ENCODE peak calls at places on chromosomes 2 and 18, in six cellular contexts. U is kidney epithelial cell, K is lower lobe of right lung, R is stomach, V is nephron progenitor cell, Q is heart right ventricle. B is an unnamed sample.

GRCh38 chr2:118048396-118048795 is 34.5 kb upstream of the CCDC93 start:
- DNase-seq in R (no peak), V (no peak), U (no peak), K (no peak), Q (no peak), B (no peak)

GRCh38 chr2:160332318-160332717 is 132.2 kb upstream of the ITGB6 start:
- DNase-seq in Q (peak), U (no peak), K (no peak), V (no peak), R (no peak), B (no peak)

GRCh38 chr2:169767243-169767888 is 31.3 kb upstream of the SSB start:
- DNase-seq in R (peak), U (no peak), V (peak), Q (peak), K (no peak), B (peak)

GRCh38 chr2:112821142-112821541 is 15.4 kb downstream of the IL1B start:
- DNase-seq in U (no peak), R (no peak), V (no peak), K (no peak), Q (no peak), B (no peak)

GRCh38 chr2:11411768-11412448 is 54.1 kb downstream of the E2F6 start:
- DNase-seq in Q (peak), U (no peak), K (no peak), V (peak), R (peak), B (no peak)

GRCh38 chr2:223114170-223114569 is 62.2 kb downstream of the KCNE4 start:
- DNase-seq in V (no peak), U (no peak), Q (no peak), K (no peak), R (no peak), B (no peak)

GRCh38 chr18:37412757-37413156 is 152.8 kb downstream of the CELF4 start:
- DNase-seq in Q (no peak), K (no peak), U (no peak), V (no peak), R (no peak), B (no peak)

GRCh38 chr2:85537600-85538506 is 1.1 kb upstream of the MAT2A start:
- DNase-seq in V (peak), U (no peak), K (peak), Q (peak), R (peak), B (peak)

GRCh38 chr2:61117534-61117933 is 44.5 kb upstream of the C2orf74 start:
- DNase-seq in V (no peak), K (no peak), U (no peak), R (no peak), Q (no peak), B (no peak)

GRCh38 chr2:205237524-205237923 is 444.8 kb upstream of the NRP2 start:
- DNase-seq in Q (no peak), K (no peak), U (no peak), V (no peak), R (no peak), B (no peak)
- TF ChIP-seq CTCF in Q (no peak), K (no peak), U (no peak), V (peak), R (no peak), B (no peak)

GRCh38 chr2:16281451-16282330 is 341.3 kb downstream of the MYCN start:
- DNase-seq in U (no peak), R (peak), K (no peak), Q (peak), V (peak), B (no peak)
- TF ChIP-seq CTCF in U (peak), R (no peak), K (peak), Q (no peak), V (peak), B (peak)

GRCh38 chr2:6877402-6878305 is at the start of gene RSAD2:
- DNase-seq in V (no peak), K (peak), U (no peak), Q (peak), R (peak), B (peak)
- TF ChIP-seq CTCF in V (no peak), K (no peak), U (no peak), Q (no peak), R (no peak), B (no peak)

DNA sequence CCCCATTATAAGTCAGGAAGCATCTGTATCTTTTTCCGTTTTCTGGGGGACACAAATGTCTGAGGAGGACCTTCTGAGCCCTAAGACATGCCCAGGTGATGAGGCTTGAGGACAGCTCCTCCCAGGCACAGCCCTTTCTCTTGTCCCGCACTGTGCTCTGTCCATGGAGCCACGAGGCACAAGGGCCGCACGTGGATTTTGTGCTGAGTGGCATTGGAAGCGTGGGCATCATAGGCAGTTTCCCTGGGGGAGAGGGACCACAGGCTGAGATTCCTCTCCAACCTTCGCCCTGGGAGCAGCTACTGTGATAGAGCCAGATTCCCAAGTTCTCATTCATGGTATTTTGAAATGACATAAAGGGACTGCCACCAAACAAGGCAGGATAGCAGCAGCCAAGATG is 139.9 kb downstream of the SH3RF3 start:
- DNase-seq in Q (no peak), V (no peak), R (no peak), K (no peak), U (no peak), B (peak)
- TF ChIP-seq CTCF in Q (no peak), V (no peak), R (no peak), K (no peak), U (no peak), B (no peak)

GRCh38 chr2:16104345-16105177 is 164.2 kb downstream of the MYCN start:
- DNase-seq in K (no peak), U (no peak), R (no peak), V (no peak), Q (no peak), B (no peak)

GRCh38 chr2:16102287-16102975 is 162.1 kb downstream of the MYCN start:
- DNase-seq in R (no peak), Q (no peak), K (no peak), U (no peak), V (no peak), B (no peak)

GRCh38 chr2:16105178-16105663 is 164.9 kb downstream of the MYCN start:
- DNase-seq in R (no peak), V (no peak), U (no peak), Q (no peak), K (no peak), B (no peak)

GRCh38 chr2:16102976-16103380 is 162.6 kb downstream of the MYCN start:
- DNase-seq in K (no peak), U (no peak), Q (no peak), V (peak), R (no peak), B (no peak)

DNA sequence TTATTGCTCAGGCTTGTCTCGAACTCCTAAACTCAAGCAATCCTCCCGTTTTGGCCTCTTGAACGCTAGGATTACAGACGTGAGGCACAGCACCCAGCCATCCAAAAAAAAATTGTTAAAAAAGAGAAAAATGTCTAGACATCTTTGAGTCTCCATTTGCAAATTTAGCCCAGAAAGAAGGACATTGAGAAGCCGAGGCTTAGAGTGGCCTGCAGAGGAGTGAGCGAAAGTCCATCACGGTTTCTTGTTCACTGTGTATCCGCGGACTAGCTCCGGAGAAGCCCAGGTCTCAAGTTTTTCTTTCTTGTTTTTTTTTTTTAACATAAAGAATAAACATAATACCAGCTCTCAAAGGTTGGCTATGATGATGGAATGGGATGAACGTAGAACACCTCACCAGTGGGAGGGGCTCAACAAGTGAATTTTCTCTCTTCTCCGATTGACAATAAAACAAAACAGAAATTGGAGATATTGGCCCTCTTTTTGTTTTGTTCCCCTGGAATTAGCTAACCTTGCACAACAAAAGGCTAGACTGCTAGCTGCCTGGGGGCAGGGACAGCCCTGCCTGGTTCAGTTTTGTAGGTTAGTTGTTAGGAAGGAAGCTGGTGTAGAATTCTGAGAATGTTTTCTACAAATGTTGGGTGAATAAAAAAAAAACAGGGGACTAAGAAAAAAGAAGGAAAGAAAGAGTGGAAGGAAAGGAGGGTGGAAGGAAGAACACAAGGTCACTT is 163.4 kb downstream of the MYCN start:
- DNase-seq in R (no peak), Q (no peak), U (no peak), V (no peak), K (no peak), B (no peak)
- TF ChIP-seq CTCF in R (no peak), Q (no peak), U (no peak), V (no peak), K (no peak), B (no peak)

GRCh38 chr2:18883626-18884456 is 294.5 kb upstream of the NT5C1B start:
- DNase-seq in U (no peak), Q (no peak), V (no peak), K (no peak), R (no peak), B (peak)
- TF ChIP-seq CTCF in U (peak), Q (no peak), V (no peak), K (peak), R (no peak), B (peak)

DNA sequence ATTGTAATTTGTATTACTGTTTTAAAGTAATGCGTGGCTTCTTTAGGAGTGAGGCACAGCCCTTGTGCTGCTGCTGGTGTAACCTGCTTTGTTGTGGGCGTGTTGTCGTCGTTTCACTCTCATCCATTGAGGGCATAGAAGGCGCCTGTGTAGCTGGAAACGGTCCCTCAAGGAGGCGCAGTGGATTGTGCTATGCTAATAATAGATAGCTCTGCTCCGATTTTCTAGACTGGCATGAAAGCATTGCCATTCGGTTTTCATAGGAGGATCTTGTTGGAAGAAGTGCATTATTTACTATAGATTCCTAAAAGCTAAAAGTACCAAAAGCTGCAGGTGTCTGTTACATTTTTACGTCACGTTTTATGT is 17.9 kb downstream of the RAB12 start:
- DNase-seq in K (no peak), Q (peak), U (no peak), V (no peak), R (no peak), B (no peak)
- TF ChIP-seq CTCF in K (no peak), Q (no peak), U (no peak), V (no peak), R (no peak), B (no peak)

GRCh38 chr2:39851691-39852110 is 72.6 kb upstream of the THUMPD2 start:
- DNase-seq in V (peak), U (no peak), R (no peak), K (no peak), Q (peak), B (no peak)
- TF ChIP-seq CTCF in V (no peak), U (no peak), R (no peak), K (no peak), Q (no peak), B (no peak)

B was measured in pancreas.